ENCODE peak calls at places on chromosomes 13 and 19, in nine cellular contexts. H is GM04503; F is COLO829; Q is astrocyte of the spinal cord; I is RPMI8226; B is NCI-H2081; G is stimulated activated CD8-positive, alpha-beta memory T cell treated with anti-CD3 and anti-CD28 coated beads, Interleukin-4, amount 100 ng/mL, for 1 hour; Y is amniotic epithelial cell; P is transverse colon. A is an unnamed sample.

GRCh38 chr13:113785051-113786010 is 26.3 kb downstream of the TMEM255B start:
- DNase-seq in F (peak; percentile 75), I (peak; percentile 94), Q (peak; percentile 81), P (no peak), B (no peak), Y (peak; percentile 57), G (no peak), H (peak; percentile 46), A (peak; percentile 53)

GRCh38 chr13:57740719-57741118 is 109.2 kb downstream of the PCDH17 start:
- DNase-seq in F (no peak), I (no peak), G (no peak), B (no peak), Y (no peak), H (no peak), Q (peak; percentile 9), P (no peak), A (no peak)

GRCh38 chr19:11457831-11458230 is 22.4 kb downstream of the PRKCSH start:
- DNase-seq in P (no peak), Y (no peak), I (no peak), F (no peak), H (no peak), B (no peak), Q (no peak), G (no peak), A (no peak)

GRCh38 chr13:36965767-36966166 is 33.4 kb downstream of the ALG5 start:
- DNase-seq in B (no peak), H (peak; percentile 21), G (no peak), P (no peak), Q (peak; percentile 80), Y (peak; percentile 85), F (no peak), I (no peak), A (peak; percentile 42)

GRCh38 chr19:33698576-33699435 is 77.1 kb downstream of the CHST8 start:
- DNase-seq in G (no peak), P (no peak), F (no peak), Q (no peak), B (no peak), H (no peak), I (no peak), Y (no peak), A (no peak)

GRCh38 chr13:49649244-49649962 is 21.1 kb downstream of the ARL11 start:
- DNase-seq in F (no peak), Y (peak; percentile 65), Q (peak; percentile 53), P (no peak), B (no peak), G (no peak), H (no peak), I (no peak), A (no peak)

GRCh38 chr13:24033527-24034302 is 126.8 kb upstream of the SPATA13 start:
- DNase-seq in F (no peak), H (peak; percentile 79), Q (peak; percentile 9), I (no peak), Y (peak; percentile 81), P (no peak), B (no peak), G (no peak), A (peak; percentile 67)

GRCh38 chr19:55113570-55114039 is 3.8 kb downstream of the PPP1R12C start:
- DNase-seq in Q (peak; percentile 91), I (no peak), H (peak; percentile 69), F (peak; percentile 51), G (no peak), Y (peak; percentile 93), P (peak; percentile 81), B (no peak), A (peak; percentile 94)

GRCh38 chr13:36872621-36873020 is 47.4 kb downstream of the SMAD9 start:
- DNase-seq in Q (no peak), H (no peak), F (no peak), I (no peak), G (no peak), P (peak; percentile 26), B (peak; percentile 33), Y (peak; percentile 31), A (no peak)

GRCh38 chr19:46416077-46416709 is 2.8 kb upstream of the CCDC8 start:
- DNase-seq in Q (peak; percentile 94), P (peak; percentile 67), H (no peak), G (no peak), Y (peak; percentile 88), B (peak; percentile 52), F (peak; percentile 76), I (peak; percentile 62), A (peak; percentile 56)

GRCh38 chr13:76723551-76724232 is 162.5 kb downstream of the KCTD12 start:
- DNase-seq in F (no peak), B (no peak), G (no peak), Q (peak; percentile 85), Y (peak; percentile 92), P (peak; percentile 11), I (peak; percentile 30), H (peak; percentile 93), A (peak; percentile 85)

GRCh38 chr13:44848956-44849748 is 140.1 kb downstream of the NUFIP1 start:
- DNase-seq in Q (no peak), B (no peak), I (no peak), F (peak; percentile 71), H (no peak), G (no peak), P (no peak), Y (no peak), A (no peak)

GRCh38 chr13:99626461-99627082 is 125.3 kb downstream of the TM9SF2 start:
- DNase-seq in H (no peak), F (peak; percentile 59), G (no peak), I (no peak), P (no peak), Q (peak; percentile 54), B (no peak), Y (peak; percentile 39), A (peak; percentile 23)

GRCh38 chr13:78131811-78132210 is 213.2 kb upstream of the EDNRB start:
- DNase-seq in Q (no peak), H (no peak), G (no peak), B (no peak), P (no peak), F (no peak), I (no peak), Y (no peak), A (no peak)

A was measured in GM04504.